ENCODE peak calls at places on chromosomes 13 and 19, in ten cellular contexts. D, Q, J, T, N, B, M, E, L and U are unnamed samples.

GRCh38 chr19:58183822-58184215 is 958 bp downstream of the ZNF274 start:
- DNase-seq in D (no peak), Q (no peak), J (no peak), T (no peak), N (no peak), B (no peak), M (no peak), E (peak), L (no peak), U (no peak)

GRCh38 chr13:102122147-102122546 is 279.7 kb downstream of the FGF14 start:
- DNase-seq in D (no peak), Q (no peak), J (no peak), T (no peak), N (no peak), B (no peak), M (no peak), E (no peak), L (no peak), U (no peak)

GRCh38 chr19:8566855-8567254 is 10.4 kb downstream of the MYO1F start:
- DNase-seq in D (peak), Q (no peak), J (no peak), T (no peak), N (no peak), B (no peak), M (no peak), E (no peak), L (no peak), U (no peak)

GRCh38 chr13:36294061-36294460 is 3.6 kb downstream of the CCDC169 start:
- DNase-seq in D (no peak), Q (no peak), J (no peak), T (no peak), N (no peak), B (no peak), M (no peak), E (no peak), L (no peak), U (no peak)

GRCh38 chr19:43525836-43526771 is 897 bp downstream of the ETHE1 start:
- DNase-seq in D (peak), Q (no peak), J (peak), T (peak), N (no peak), B (no peak), M (peak), E (no peak), L (no peak), U (no peak)

GRCh38 chr19:12783849-12784393 is 7.4 kb upstream of the JUNB start:
- DNase-seq in D (no peak), Q (no peak), J (peak), T (peak), N (no peak), B (no peak), M (no peak), E (no peak), L (no peak), U (no peak)

GRCh38 chr13:37526710-37527446 is 71.7 kb downstream of the POSTN start:
- DNase-seq in D (peak), Q (no peak), J (no peak), T (no peak), N (no peak), B (no peak), M (no peak), E (peak), L (no peak), U (no peak)

GRCh38 chr19:50506700-50507099 is 4.3 kb downstream of the JOSD2 start:
- DNase-seq in D (no peak), Q (no peak), J (no peak), T (no peak), N (no peak), B (no peak), M (no peak), E (no peak), L (no peak), U (no peak)

GRCh38 chr19:43461303-43461702 is 4.1 kb downstream of the LYPD3 start:
- DNase-seq in D (no peak), Q (no peak), J (no peak), T (no peak), N (no peak), B (no peak), M (no peak), E (no peak), L (no peak), U (no peak)

GRCh38 chr13:39536274-39536673 is 66.7 kb downstream of the LHFPL6 start:
- DNase-seq in D (no peak), Q (no peak), J (no peak), T (no peak), N (no peak), B (no peak), M (no peak), E (no peak), L (no peak), U (no peak)

GRCh38 chr19:46040952-46041500 is at the start of gene IGFL4:
- DNase-seq in D (no peak), Q (no peak), J (no peak), T (no peak), N (no peak), B (no peak), M (no peak), E (peak), L (no peak), U (no peak)

GRCh38 chr13:49439609-49440008 is 4.3 kb downstream of the CAB39L start:
- DNase-seq in D (no peak), Q (no peak), J (no peak), T (no peak), N (no peak), B (no peak), M (no peak), E (no peak), L (no peak), U (no peak)

GRCh38 chr19:42606660-42607351 is 12.1 kb upstream of the CEACAM8 start:
- DNase-seq in D (peak), Q (no peak), J (peak), T (peak), N (peak), B (peak), M (peak), E (peak), L (peak), U (peak)

GRCh38 chr13:79534596-79534995 is 53.6 kb downstream of the NDFIP2 start:
- DNase-seq in D (peak), Q (no peak), J (no peak), T (no peak), N (no peak), B (no peak), M (no peak), E (no peak), L (no peak), U (no peak)

GRCh38 chr19:33393286-33394005 is 19.9 kb downstream of the CEBPG start:
- DNase-seq in D (peak), Q (no peak), J (no peak), T (peak), N (no peak), B (no peak), M (no peak), E (peak), L (no peak), U (no peak)

GRCh38 chr13:100983111-100983510 is 308.5 kb upstream of the TMTC4 start:
- DNase-seq in D (no peak), Q (no peak), J (no peak), T (no peak), N (no peak), B (no peak), M (no peak), E (no peak), L (no peak), U (no peak)

GRCh38 chr19:34184880-34185491 is 12.7 kb downstream of the LSM14A start:
- DNase-seq in D (peak), Q (no peak), J (no peak), T (no peak), N (no peak), B (no peak), M (no peak), E (no peak), L (no peak), U (no peak)

GRCh38 chr19:47109541-47110375 is 3.8 kb downstream of the ZC3H4 start:
- DNase-seq in D (peak), Q (peak), J (no peak), T (peak), N (no peak), B (no peak), M (peak), E (peak), L (no peak), U (no peak)

GRCh38 chr19:37951816-37952210 is 44.8 kb downstream of the SIPA1L3 start:
- DNase-seq in D (no peak), Q (no peak), J (no peak), T (no peak), N (no peak), B (no peak), M (no peak), E (no peak), L (no peak), U (no peak)

GRCh38 chr19:44891016-44891882 is at the start of gene TOMM40:
- DNase-seq in D (peak), Q (no peak), J (peak), T (peak), N (no peak), B (no peak), M (peak), E (peak), L (peak), U (peak)

GRCh38 chr19:47357788-47358680 is 8.9 kb downstream of the DHX34 start:
- DNase-seq in D (no peak), Q (no peak), J (no peak), T (no peak), N (no peak), B (no peak), M (no peak), E (no peak), L (no peak), U (no peak)

GRCh38 chr13:26914624-26915023 is 154.0 kb upstream of the GPR12 start:
- DNase-seq in D (no peak), Q (no peak), J (no peak), T (no peak), N (no peak), B (no peak), M (no peak), E (peak), L (no peak), U (no peak)

GRCh38 chr19:35901854-35902661 is at the start of gene HCST:
- DNase-seq in D (peak), Q (peak), J (peak), T (peak), N (no peak), B (peak), M (peak), E (no peak), L (no peak), U (no peak)

GRCh38 chr19:13952154-13953020 is at the start of gene DCAF15:
- DNase-seq in D (peak), Q (peak), J (peak), T (peak), N (peak), B (peak), M (peak), E (peak), L (peak), U (peak)

GRCh38 chr19:33818426-33818825 is 21.8 kb downstream of the KCTD15 start:
- DNase-seq in D (no peak), Q (no peak), J (no peak), T (no peak), N (no peak), B (no peak), M (no peak), E (no peak), L (no peak), U (no peak)

GRCh38 chr13:24741016-24741662 is 22.8 kb upstream of the RNF17 start:
- DNase-seq in D (peak), Q (no peak), J (no peak), T (no peak), N (peak), B (no peak), M (no peak), E (no peak), L (no peak), U (peak)

GRCh38 chr13:33863390-33863789 is 45.4 kb downstream of the RFC3 start:
- DNase-seq in D (no peak), Q (no peak), J (no peak), T (no peak), N (no peak), B (no peak), M (no peak), E (no peak), L (no peak), U (no peak)

GRCh38 chr13:47719164-47719563 is 281.9 kb downstream of the SUCLA2 start:
- DNase-seq in D (no peak), Q (no peak), J (no peak), T (no peak), N (no peak), B (no peak), M (no peak), E (no peak), L (no peak), U (no peak)

GRCh38 chr19:2902590-2903218 is 2.0 kb downstream of the ZNF57 start:
- DNase-seq in D (peak), Q (no peak), J (no peak), T (no peak), N (no peak), B (no peak), M (no peak), E (no peak), L (no peak), U (no peak)

GRCh38 chr13:20706661-20707060 is 3.2 kb downstream of the IL17D start:
- DNase-seq in D (no peak), Q (no peak), J (no peak), T (no peak), N (no peak), B (no peak), M (no peak), E (no peak), L (no peak), U (no peak)

GRCh38 chr19:38093587-38093986 is 130.4 kb downstream of the DPF1 start:
- DNase-seq in D (no peak), Q (no peak), J (no peak), T (peak), N (no peak), B (no peak), M (no peak), E (no peak), L (no peak), U (no peak)

GRCh38 chr13:28529836-28530235 is 34.9 kb upstream of the FLT1 start:
- DNase-seq in D (peak), Q (no peak), J (no peak), T (no peak), N (no peak), B (no peak), M (no peak), E (no peak), L (no peak), U (no peak)